ENCODE peak calls at places on chromosomes 6 and 20, in five cellular contexts. P, S, J, L and F are unnamed samples.

GRCh38 chr6:90500458-90500857 is 86.4 kb downstream of the MAP3K7 start:
- DNase-seq in P (peak), S (no peak), J (no peak), L (no peak), F (no peak)

GRCh38 chr6:56756219-56756789 is 113.6 kb upstream of the DST start:
- DNase-seq in P (no peak), S (no peak), J (no peak), L (no peak), F (no peak)

GRCh38 chr20:25049261-25050060 is 8.5 kb downstream of the ACSS1 start:
- DNase-seq in P (no peak), S (no peak), J (no peak), L (peak), F (no peak)

GRCh38 chr6:162443101-162443500 is 284.5 kb downstream of the PRKN start:
- DNase-seq in P (no peak), S (no peak), J (peak), L (peak), F (peak)

GRCh38 chr20:8172191-8172590 is 40.1 kb downstream of the PLCB1 start:
- DNase-seq in P (no peak), S (no peak), J (no peak), L (no peak), F (no peak)

GRCh38 chr20:40339661-40340449 is 349.2 kb downstream of the MAFB start:
- DNase-seq in P (no peak), S (peak), J (no peak), L (no peak), F (no peak)

GRCh38 chr20:8427419-8428065 is 295.5 kb downstream of the PLCB1 start:
- DNase-seq in P (no peak), S (no peak), J (no peak), L (no peak), F (no peak)

GRCh38 chr20:16472045-16472872 is 101.0 kb downstream of the KIF16B start:
- DNase-seq in P (peak), S (no peak), J (peak), L (no peak), F (no peak)

GRCh38 chr20:20946122-20946759 is 159.9 kb downstream of the LINC00237 start:
- DNase-seq in P (peak), S (no peak), J (no peak), L (no peak), F (no peak)

GRCh38 chr6:165984743-165985142 is 182.9 kb downstream of the TBXT start:
- DNase-seq in P (no peak), S (no peak), J (no peak), L (no peak), F (no peak)

DNA sequence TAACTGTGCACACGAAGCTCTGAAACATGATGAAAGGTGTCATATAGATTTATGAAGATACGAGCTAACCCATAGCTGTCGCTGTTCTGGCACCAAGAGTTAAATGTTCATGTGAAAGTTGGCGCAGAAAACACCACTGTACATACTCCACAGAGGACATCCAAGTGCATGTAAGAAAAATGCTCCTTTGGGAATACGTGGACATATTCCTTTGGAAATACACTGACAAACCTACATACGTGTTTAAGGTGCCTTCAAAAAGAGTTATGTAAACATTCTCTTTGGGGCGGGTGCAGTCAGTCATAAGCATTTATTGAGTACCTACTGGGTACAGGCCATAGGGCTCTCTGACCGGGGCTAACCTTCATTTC is 723 bp upstream of the ARID1B start:
- DNase-seq in P (peak), S (no peak), J (no peak), L (no peak), F (no peak)
- TF ChIP-seq CTCF in P (no peak), S (no peak), J (no peak), L (no peak), F (no peak)

DNA sequence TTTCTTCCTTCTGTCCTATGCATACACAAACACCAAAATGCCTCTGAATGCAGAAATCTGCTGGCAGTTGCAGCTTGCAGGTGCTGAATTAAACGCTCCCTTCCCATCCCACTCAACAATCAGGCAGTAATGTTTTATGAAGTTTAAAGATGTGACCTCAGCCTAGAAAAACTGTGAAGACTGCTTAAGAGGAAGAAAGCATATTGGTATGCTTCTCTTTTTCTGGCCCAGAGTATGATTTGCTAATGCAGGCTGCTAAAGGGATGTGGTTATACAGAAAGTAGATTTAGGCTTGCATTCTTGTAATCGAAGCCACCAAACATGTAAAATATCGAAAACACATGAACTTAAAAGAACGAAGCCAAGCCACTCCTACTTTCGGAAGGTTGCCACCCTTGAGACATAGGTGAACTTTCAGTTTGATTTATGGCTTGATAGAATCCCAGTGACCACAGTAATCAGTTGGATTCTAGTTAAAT is 40.8 kb downstream of the MAP3K5 start:
- DNase-seq in P (no peak), S (no peak), J (no peak), L (no peak), F (no peak)
- H3K27ac ChIP-seq in P (no peak), S (peak), J (no peak), L (no peak), F (no peak)

GRCh38 chr6:137202078-137202477 is 17.1 kb downstream of the IFNGR1 start:
- DNase-seq in P (no peak), S (no peak), J (no peak), L (no peak), F (no peak)
- TF ChIP-seq CTCF in P (peak), S (peak), J (no peak), L (no peak), F (peak)

GRCh38 chr6:63530984-63531383 is 41.3 kb upstream of the LOC128125822 start:
- DNase-seq in P (no peak), S (no peak), J (no peak), L (no peak), F (no peak)

GRCh38 chr6:63525186-63525878 is 46.9 kb upstream of the LOC128125822 start:
- DNase-seq in P (no peak), S (no peak), J (no peak), L (no peak), F (no peak)

GRCh38 chr6:63529498-63529897 is 42.8 kb upstream of the LOC128125822 start:
- DNase-seq in P (peak), S (no peak), J (no peak), L (no peak), F (no peak)

GRCh38 chr6:63526931-63527330 is 45.3 kb upstream of the LOC128125822 start:
- DNase-seq in P (no peak), S (no peak), J (no peak), L (no peak), F (no peak)

DNA sequence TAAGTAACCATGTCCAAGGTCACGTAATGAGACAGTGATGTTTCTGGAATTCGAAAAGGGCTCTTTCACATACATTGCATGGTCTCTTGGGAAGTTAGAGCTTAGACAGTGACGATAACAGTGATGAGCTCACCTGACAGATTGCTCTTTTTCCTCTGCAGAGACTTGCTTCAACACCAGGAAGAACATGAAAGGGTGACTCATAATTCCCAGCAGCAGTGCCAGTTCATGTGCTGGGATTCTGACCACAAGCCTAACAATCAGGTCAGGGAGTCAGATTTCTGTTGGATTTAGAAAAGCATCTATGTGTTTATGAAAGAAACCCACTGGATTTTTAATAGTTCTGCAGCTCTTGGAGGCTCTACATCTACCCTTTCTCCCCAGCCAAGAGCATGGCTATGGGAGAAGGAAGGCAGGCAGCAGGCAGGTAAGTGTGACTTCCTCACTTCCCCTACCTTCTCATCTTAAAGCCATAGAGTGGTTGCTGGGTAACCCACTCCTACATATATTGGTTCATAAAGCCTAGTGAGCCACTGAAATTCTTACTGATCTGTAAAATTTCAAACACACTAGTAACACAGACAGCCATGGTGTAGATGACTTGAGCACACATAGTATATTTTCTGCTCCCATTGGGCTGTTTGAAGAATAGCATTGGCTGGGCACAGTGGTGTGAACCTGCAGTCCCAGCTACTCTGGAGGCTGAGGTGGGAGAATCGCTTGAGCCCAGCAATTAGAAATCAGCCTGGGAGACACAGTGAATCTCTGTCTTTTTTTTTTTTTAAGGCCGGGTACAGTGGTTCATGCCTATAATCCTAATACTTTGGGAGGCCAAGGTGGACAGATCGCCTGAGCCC is 44.4 kb upstream of the LOC128125822 start:
- DNase-seq in P (peak), S (no peak), J (no peak), L (peak), F (peak)
- H3K27ac ChIP-seq in P (peak), S (no peak), J (no peak), L (no peak), F (peak)

GRCh38 chr6:167345960-167346359 is 21.1 kb downstream of the TTLL2 start:
- DNase-seq in P (no peak), S (no peak), J (no peak), L (no peak), F (no peak)

GRCh38 chr6:167350322-167350721 is 25.4 kb downstream of the TTLL2 start:
- DNase-seq in P (no peak), S (no peak), J (no peak), L (no peak), F (no peak)

GRCh38 chr6:167351656-167352354 is 26.9 kb downstream of the TTLL2 start:
- DNase-seq in P (no peak), S (no peak), J (no peak), L (no peak), F (no peak)

GRCh38 chr6:167349816-167350215 is 24.9 kb downstream of the TTLL2 start:
- DNase-seq in P (no peak), S (no peak), J (no peak), L (no peak), F (no peak)

DNA sequence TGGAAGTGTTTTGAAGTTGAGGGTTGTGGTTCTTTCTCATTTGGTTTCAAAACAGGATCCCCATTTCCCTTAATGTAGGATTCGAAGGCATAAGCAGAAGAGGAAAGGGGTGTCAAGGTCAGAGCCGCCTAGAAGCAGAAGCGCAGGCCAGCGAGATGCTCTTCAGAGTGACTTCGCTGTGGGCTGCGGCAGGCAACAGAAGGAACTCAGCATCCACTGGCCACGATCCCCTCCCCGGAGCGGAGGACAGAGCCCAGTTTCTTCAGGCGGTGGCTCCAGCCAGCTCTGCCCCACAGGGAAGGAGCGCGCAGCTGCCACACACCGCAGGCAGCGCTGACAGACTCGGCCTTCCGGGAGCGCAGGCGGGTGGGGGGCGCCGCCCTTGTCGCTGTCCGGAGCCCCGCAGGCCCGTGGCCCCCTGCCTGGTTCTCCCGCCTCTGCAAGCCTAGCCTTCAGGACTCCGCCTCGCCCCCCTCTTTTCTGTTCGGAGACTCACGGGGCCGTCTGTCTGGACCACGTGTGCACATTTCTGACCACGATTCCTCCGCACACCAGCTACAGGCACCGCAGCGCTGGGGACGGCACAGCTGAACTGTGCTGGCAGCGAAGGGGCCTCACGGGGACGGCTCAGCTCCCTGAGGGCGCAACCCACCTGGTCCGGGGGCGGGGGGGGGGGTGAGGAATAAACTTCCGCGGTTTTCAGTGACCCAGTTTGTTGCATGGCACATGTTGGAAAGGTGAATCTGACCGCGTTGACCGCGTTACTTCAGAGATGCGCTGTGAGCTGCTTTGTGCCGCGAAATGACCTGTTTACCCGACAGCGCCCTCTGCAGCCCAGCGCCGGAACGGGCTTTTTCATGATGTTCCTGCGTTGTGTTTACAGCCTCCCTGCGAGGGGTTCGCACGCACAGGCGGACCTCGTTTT is 26.1 kb downstream of the TTLL2 start:
- DNase-seq in P (peak), S (peak), J (peak), L (peak), F (peak)
- TF ChIP-seq CTCF in P (peak), S (peak), J (peak), L (peak), F (peak)

GRCh38 chr6:99427988-99428387 is 2.9 kb upstream of the PNISR start:
- DNase-seq in P (no peak), S (no peak), J (no peak), L (no peak), F (no peak)

GRCh38 chr6:99424761-99425646 is at the start of gene PNISR:
- DNase-seq in P (peak), S (peak), J (peak), L (peak), F (peak)

GRCh38 chr6:99425647-99426453 is 742 bp upstream of the PNISR start:
- DNase-seq in P (peak), S (peak), J (peak), L (peak), F (peak)

GRCh38 chr6:99424022-99424421 is 1.1 kb downstream of the PNISR start:
- DNase-seq in P (no peak), S (no peak), J (no peak), L (no peak), F (no peak)

DNA sequence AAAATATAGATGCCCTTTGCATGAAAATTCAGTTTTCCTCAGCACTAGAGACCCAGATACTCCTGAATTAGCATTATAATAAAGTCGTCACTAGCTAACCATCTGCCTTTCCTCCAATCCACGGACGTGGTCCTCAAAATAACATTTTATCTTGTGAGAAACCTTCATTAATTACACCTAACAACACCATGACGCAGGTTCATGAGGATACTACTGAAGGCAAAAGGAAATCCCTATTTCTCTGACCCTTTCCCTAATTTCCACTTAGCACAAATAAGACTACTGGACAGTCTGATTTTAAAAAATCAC is 1.3 kb upstream of the PNISR start:
- DNase-seq in P (no peak), S (no peak), J (no peak), L (no peak), F (no peak)
- H3K27ac ChIP-seq in P (peak), S (peak), J (peak), L (peak), F (peak)